ENCODE peak calls at places on chromosomes 11 and 22, in nine cellular contexts. S is IMR-90, Q is mammary epithelial cell, M is A549, D is sigmoid colon, Y is AG10803, U is cardiac muscle cell, N is heart right ventricle, C is activated B cell treated with CpG ODN at 0.5 μM for 24 hours. X is an unnamed sample.

GRCh38 chr22:30280495-30280894 is 8.8 kb downstream of the CASTOR1 start:
- DNase-seq in C (no peak), S (peak), D (no peak), N (no peak), Y (no peak), Q (no peak), M (no peak), U (no peak), X (no peak)

GRCh38 chr22:23122992-23123803 is 18.6 kb downstream of the RSPH14 start:
- DNase-seq in Q (no peak), C (no peak), N (no peak), D (no peak), Y (no peak), S (no peak), U (no peak), M (no peak), X (no peak)

GRCh38 chr11:16028406-16028805 is 327.9 kb downstream of the SOX6 start:
- DNase-seq in S (peak), Y (peak), M (no peak), N (no peak), U (no peak), C (no peak), Q (no peak), D (no peak), X (peak)

GRCh38 chr11:47056261-47056915 is 119.8 kb downstream of the CSTPP1 start:
- DNase-seq in Q (peak), N (no peak), U (no peak), C (no peak), Y (peak), S (peak), D (no peak), M (no peak), X (peak)

GRCh38 chr11:26987726-26988125 is 6.2 kb upstream of the FIBIN start:
- DNase-seq in Q (no peak), D (no peak), U (no peak), N (no peak), S (peak), Y (no peak), M (no peak), C (no peak), X (no peak)

GRCh38 chr11:126159719-126160344 is 51.6 kb downstream of the RPUSD4 start:
- DNase-seq in D (no peak), S (no peak), N (no peak), M (no peak), Q (no peak), C (no peak), U (no peak), Y (no peak), X (no peak)

GRCh38 chr11:78886616-78887015 is 312.0 kb upstream of the NARS2 start:
- DNase-seq in Q (peak), Y (peak), M (no peak), C (no peak), D (no peak), U (peak), S (peak), N (no peak), X (peak)

GRCh38 chr11:112837162-112837826 is 123.9 kb upstream of the NCAM1 start:
- DNase-seq in U (peak), S (no peak), M (no peak), N (peak), Y (no peak), D (no peak), C (no peak), Q (no peak), X (peak)

GRCh38 chr11:9535189-9535781 is 38.2 kb upstream of the WEE1 start:
- DNase-seq in S (peak), U (peak), Q (peak), C (peak), D (peak), Y (peak), N (peak), M (no peak), X (peak)

GRCh38 chr11:71240061-71240690 is 12.2 kb downstream of the SHANK2 start:
- DNase-seq in D (peak), C (no peak), Q (no peak), S (no peak), M (no peak), Y (no peak), N (no peak), U (no peak), X (no peak)

GRCh38 chr22:37060801-37061610 is 9.5 kb downstream of the KCTD17 start:
- DNase-seq in D (no peak), N (peak), M (no peak), C (no peak), S (no peak), U (no peak), Q (no peak), Y (no peak), X (no peak)

GRCh38 chr22:49450521-49450920 is 377.2 kb downstream of the BRD1 start:
- DNase-seq in Y (no peak), Q (no peak), N (no peak), C (no peak), D (no peak), S (no peak), U (no peak), M (no peak), X (no peak)

GRCh38 chr11:37967635-37968034 is 1369.6 kb upstream of the RAG2 start:
- DNase-seq in C (no peak), N (no peak), S (no peak), M (no peak), Q (no peak), Y (no peak), U (no peak), D (no peak), X (no peak)

GRCh38 chr22:29892315-29892714 is 9.3 kb downstream of the MTMR3 start:
- DNase-seq in Q (no peak), C (no peak), D (no peak), Y (no peak), U (no peak), N (no peak), M (no peak), S (no peak), X (no peak)

GRCh38 chr22:34814260-34814659 is 251.7 kb upstream of the ISX start:
- DNase-seq in N (no peak), M (no peak), Y (peak), D (no peak), Q (no peak), U (no peak), S (no peak), C (no peak), X (no peak)

GRCh38 chr11:59158206-59159068 is 13.5 kb upstream of the DTX4 start:
- DNase-seq in C (no peak), Q (peak), Y (peak), M (peak), U (peak), D (no peak), N (no peak), S (peak), X (peak)

GRCh38 chr22:46674906-46675305 is 54.7 kb downstream of the GRAMD4 start:
- DNase-seq in S (no peak), Y (no peak), N (no peak), M (no peak), C (no peak), Q (no peak), U (no peak), D (no peak), X (no peak)

GRCh38 chr11:115974703-115975102 is 470.5 kb upstream of the CADM1 start:
- DNase-seq in Y (no peak), N (no peak), S (no peak), D (no peak), U (no peak), Q (no peak), M (no peak), C (no peak), X (no peak)

GRCh38 chr11:103546236-103546635 is 437.0 kb downstream of the DYNC2H1 start:
- DNase-seq in U (no peak), N (no peak), Q (peak), C (no peak), M (no peak), S (peak), Y (peak), D (no peak), X (no peak)

GRCh38 chr11:76787911-76788596 is 4.9 kb downstream of the TSKU start:
- DNase-seq in C (no peak), S (peak), D (peak), U (no peak), N (no peak), Y (peak), M (no peak), Q (peak), X (peak)

GRCh38 chr11:127800989-127801688 is 786.2 kb downstream of the ETS1 start:
- DNase-seq in Q (no peak), N (no peak), D (no peak), S (no peak), M (no peak), U (no peak), C (no peak), Y (no peak), X (no peak)

GRCh38 chr11:1896468-1896867 is 4.8 kb upstream of the PRR33 start:
- DNase-seq in Y (no peak), N (no peak), S (no peak), Q (no peak), M (no peak), D (no peak), C (no peak), U (no peak), X (no peak)

GRCh38 chr11:834371-835316 is 1.9 kb downstream of the CD151 start:
- DNase-seq in Y (peak), Q (peak), C (no peak), U (no peak), M (peak), N (peak), D (peak), S (peak), X (peak)

GRCh38 chr11:77063861-77064260 is 2.9 kb upstream of the CAPN5 start:
- DNase-seq in S (no peak), N (no peak), Y (no peak), M (no peak), C (no peak), D (peak), U (no peak), Q (no peak), X (no peak)

GRCh38 chr11:72793081-72793451 is 781 bp downstream of the STARD10 start:
- DNase-seq in D (no peak), M (no peak), Y (no peak), C (no peak), S (no peak), Q (no peak), U (no peak), N (no peak), X (no peak)
- TF ChIP-seq CTCF in D (no peak), M (no peak), Y (no peak), C (no peak), S (no peak), Q (no peak), U (no peak), N (no peak), X (no peak)

GRCh38 chr22:21972293-21972779 is 10.3 kb downstream of the TOP3B start:
- DNase-seq in D (no peak), Y (peak), S (peak), N (no peak), M (peak), Q (no peak), U (peak), C (peak), X (peak)
- TF ChIP-seq CTCF in D (peak), Y (peak), S (peak), N (peak), M (peak), Q (peak), U (peak), C (peak), X (peak)

GRCh38 chr11:65720237-65720934 is at the start of gene RNASEH2C:
- DNase-seq in D (peak), C (peak), U (peak), M (peak), S (peak), Y (peak), N (peak), Q (peak), X (peak)
- TF ChIP-seq CTCF in D (peak), C (no peak), U (no peak), M (no peak), S (no peak), Y (no peak), N (peak), Q (no peak), X (no peak)

GRCh38 chr11:62588966-62589637 is 2.2 kb downstream of the TUT1 start:
- DNase-seq in S (no peak), D (no peak), C (no peak), Q (no peak), Y (no peak), M (no peak), N (no peak), U (no peak), X (peak)
- TF ChIP-seq CTCF in S (peak), D (no peak), C (no peak), Q (peak), Y (no peak), M (peak), N (peak), U (peak), X (peak)

DNA sequence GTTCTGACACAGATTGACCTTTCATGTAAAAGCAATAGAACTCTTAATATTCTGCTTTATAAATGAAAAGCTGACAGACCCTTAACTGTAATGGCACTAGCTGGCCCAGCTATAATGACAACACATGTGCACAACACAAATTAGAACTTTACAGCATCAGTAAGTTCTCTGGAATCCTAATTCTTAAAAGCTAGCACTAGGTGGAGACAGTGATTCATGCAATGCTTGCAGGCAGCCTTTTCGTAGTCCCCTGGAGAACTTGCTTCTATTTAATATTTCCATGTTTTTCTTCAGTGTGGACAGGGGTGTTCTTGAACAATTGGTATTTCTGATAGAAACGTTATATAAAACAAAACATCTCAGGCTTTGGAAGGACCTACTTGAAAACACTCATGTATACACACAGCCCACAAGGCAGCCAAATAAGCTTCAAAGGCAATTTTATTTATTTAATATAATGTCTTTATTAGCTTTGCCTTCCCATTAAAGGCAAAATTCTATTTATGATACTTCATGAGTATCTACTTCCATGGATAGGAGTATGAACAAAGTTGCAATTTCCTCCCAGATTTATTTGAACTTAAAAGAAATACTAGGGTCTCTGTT is 374.3 kb upstream of the MPPED2 start:
- DNase-seq in M (peak), Q (no peak), S (peak), N (no peak), C (no peak), Y (peak), D (no peak), U (peak), X (peak)
- TF ChIP-seq CTCF in M (peak), Q (peak), S (peak), N (peak), C (no peak), Y (peak), D (no peak), U (peak), X (peak)

GRCh38 chr22:17131686-17132085 is 10.5 kb upstream of the TMEM121B start:
- DNase-seq in Q (no peak), S (no peak), D (peak), Y (no peak), C (no peak), M (no peak), U (peak), N (no peak), X (no peak)
- TF ChIP-seq CTCF in Q (no peak), S (no peak), D (no peak), Y (no peak), C (no peak), M (no peak), U (no peak), N (peak), X (no peak)

GRCh38 chr11:82900277-82901164 is at the start of gene PRCP:
- DNase-seq in U (peak), Y (peak), M (peak), S (peak), C (peak), Q (peak), D (peak), N (peak), X (peak)
- TF ChIP-seq CTCF in U (no peak), Y (peak), M (no peak), S (no peak), C (no peak), Q (no peak), D (no peak), N (peak), X (no peak)

GRCh38 chr22:20775342-20775895 is 1.5 kb downstream of the SERPIND1 start:
- DNase-seq in M (no peak), S (no peak), U (no peak), Q (no peak), Y (no peak), D (no peak), C (no peak), N (no peak), X (no peak)

GRCh38 chr22:20774882-20775281 is 969 bp downstream of the SERPIND1 start:
- DNase-seq in Q (no peak), U (no peak), N (no peak), D (no peak), C (no peak), Y (no peak), S (no peak), M (no peak), X (no peak)

GRCh38 chr22:20776624-20777405 is 2.9 kb downstream of the SERPIND1 start:
- DNase-seq in Y (no peak), M (no peak), C (no peak), S (no peak), N (no peak), Q (no peak), U (no peak), D (no peak), X (no peak)

GRCh38 chr22:20773793-20774212 is at the start of gene SERPIND1:
- DNase-seq in Y (no peak), S (no peak), Q (no peak), C (no peak), M (no peak), D (no peak), U (peak), N (no peak), X (no peak)

GRCh38 chr22:20771918-20772625 is 1.8 kb upstream of the SERPIND1 start:
- DNase-seq in Y (no peak), M (no peak), Q (no peak), D (no peak), U (peak), C (no peak), N (no peak), S (no peak), X (no peak)
- TF ChIP-seq CTCF in Y (no peak), M (no peak), Q (no peak), D (no peak), U (no peak), C (no peak), N (no peak), S (no peak), X (peak)

GRCh38 chr22:44351685-44352377 is 39.1 kb upstream of the SHISAL1 start:
- DNase-seq in Y (peak), D (peak), S (peak), M (peak), U (peak), N (no peak), Q (peak), C (no peak), X (peak)
- TF ChIP-seq CTCF in Y (peak), D (no peak), S (no peak), M (no peak), U (no peak), N (no peak), Q (no peak), C (no peak), X (no peak)

DNA sequence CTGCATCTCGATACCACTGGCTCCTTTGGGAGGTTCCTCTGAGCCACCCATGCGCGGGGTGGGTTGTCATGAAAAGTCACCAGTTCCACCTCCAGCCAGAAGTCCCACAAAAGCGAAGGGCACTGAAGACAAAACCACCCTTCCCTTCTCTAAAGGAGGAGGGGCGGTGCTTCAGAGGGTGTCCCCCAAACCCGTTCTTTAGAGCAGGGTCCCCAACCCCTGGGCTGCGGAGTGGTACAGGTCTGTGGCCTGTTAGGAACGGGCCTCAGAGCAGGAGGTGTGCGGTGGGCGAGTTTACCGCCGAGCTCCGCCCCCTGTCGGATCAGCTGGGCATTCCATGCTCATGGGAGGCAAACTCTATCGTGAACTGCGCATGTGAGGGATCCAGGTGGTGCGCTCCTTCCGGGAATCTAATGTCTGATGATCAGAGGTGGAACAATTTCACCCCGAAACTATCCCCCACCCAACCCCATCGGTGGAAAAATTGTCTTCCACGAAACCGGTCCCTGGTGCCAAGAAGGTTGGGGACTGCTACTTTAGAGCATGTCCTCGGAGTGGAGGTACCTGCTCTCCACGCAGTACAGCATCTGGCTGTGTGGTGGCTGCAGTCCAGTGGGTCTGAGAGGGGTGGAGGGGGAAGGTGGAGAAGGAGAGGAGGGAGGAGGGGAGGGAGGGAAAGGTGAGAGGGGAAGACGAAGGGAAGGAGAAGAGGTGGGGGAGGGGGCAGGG is 72.9 kb upstream of the SEPTIN5 start:
- DNase-seq in D (no peak), Y (no peak), M (peak), C (no peak), Q (peak), S (no peak), N (no peak), U (peak), X (peak)
- TF ChIP-seq CTCF in D (no peak), Y (peak), M (peak), C (no peak), Q (peak), S (peak), N (peak), U (peak), X (peak)

X was measured in fibroblast of villous mesenchyme.